ENCODE peak calls at places on chromosome 3, in seven cellular contexts. One of them, this sample, is unnamed.

GRCh38 chr3:188270423-188270972 is 116.5 kb downstream of the LPP start:
- DNase-seq in osteoblast: peak
- DNase-seq in pancreas: no peak
- DNase-seq in upper lobe of left lung: no peak
- DNase-seq in ascending aorta: no peak
- DNase-seq in spleen: no peak
- DNase-seq in GM06990: no peak
- DNase-seq in this sample: no peak

GRCh38 chr3:149576071-149576564 is 81.7 kb downstream of the WWTR1 start:
- DNase-seq in osteoblast: peak
- DNase-seq in pancreas: no peak
- DNase-seq in upper lobe of left lung: no peak
- DNase-seq in ascending aorta: no peak
- DNase-seq in spleen: no peak
- DNase-seq in GM06990: no peak
- DNase-seq in this sample: no peak

GRCh38 chr3:9862391-9863235 is 17.4 kb downstream of the CIDEC start:
- DNase-seq in osteoblast: peak
- DNase-seq in pancreas: peak
- DNase-seq in upper lobe of left lung: peak
- DNase-seq in ascending aorta: no peak
- DNase-seq in spleen: peak
- DNase-seq in GM06990: no peak
- DNase-seq in this sample: peak

GRCh38 chr3:133938770-133939495 is 43.3 kb upstream of the RAB6B start:
- DNase-seq in osteoblast: peak
- DNase-seq in pancreas: no peak
- DNase-seq in upper lobe of left lung: no peak
- DNase-seq in ascending aorta: no peak
- DNase-seq in spleen: peak
- DNase-seq in GM06990: no peak
- DNase-seq in this sample: no peak

GRCh38 chr3:193563429-193563828 is 8.7 kb upstream of the ATP13A4 start:
- DNase-seq in osteoblast: no peak
- DNase-seq in pancreas: peak
- DNase-seq in upper lobe of left lung: no peak
- DNase-seq in ascending aorta: no peak
- DNase-seq in spleen: no peak
- DNase-seq in GM06990: no peak
- DNase-seq in this sample: peak

GRCh38 chr3:187571701-187572100 is 98.5 kb downstream of the SST start:
- DNase-seq in osteoblast: no peak
- DNase-seq in pancreas: no peak
- DNase-seq in upper lobe of left lung: no peak
- DNase-seq in ascending aorta: no peak
- DNase-seq in spleen: no peak
- DNase-seq in GM06990: no peak
- DNase-seq in this sample: no peak

GRCh38 chr3:159069076-159069475 is 267.2 kb downstream of the MFSD1 start:
- DNase-seq in osteoblast: no peak
- DNase-seq in pancreas: no peak
- DNase-seq in upper lobe of left lung: no peak
- DNase-seq in ascending aorta: no peak
- DNase-seq in spleen: no peak
- DNase-seq in GM06990: no peak
- DNase-seq in this sample: no peak

GRCh38 chr3:42790714-42791229 is 13.5 kb downstream of the HIGD1A start:
- DNase-seq in osteoblast: no peak
- DNase-seq in pancreas: no peak
- DNase-seq in upper lobe of left lung: no peak
- DNase-seq in ascending aorta: no peak
- DNase-seq in spleen: no peak
- DNase-seq in GM06990: no peak
- DNase-seq in this sample: no peak

GRCh38 chr3:44455318-44455717 is 22.2 kb downstream of the ZNF445 start:
- DNase-seq in osteoblast: no peak
- DNase-seq in pancreas: no peak
- DNase-seq in upper lobe of left lung: no peak
- DNase-seq in ascending aorta: no peak
- DNase-seq in spleen: no peak
- DNase-seq in GM06990: no peak
- DNase-seq in this sample: no peak

GRCh38 chr3:171239757-171240503 is 213.4 kb upstream of the SLC2A2 start:
- DNase-seq in osteoblast: no peak
- DNase-seq in pancreas: no peak
- DNase-seq in upper lobe of left lung: no peak
- DNase-seq in ascending aorta: no peak
- DNase-seq in spleen: no peak
- DNase-seq in GM06990: no peak
- DNase-seq in this sample: no peak

GRCh38 chr3:104628185-104628789 is 738.4 kb upstream of the ALCAM start:
- DNase-seq in osteoblast: peak
- DNase-seq in pancreas: no peak
- DNase-seq in upper lobe of left lung: no peak
- DNase-seq in ascending aorta: no peak
- DNase-seq in spleen: no peak
- DNase-seq in GM06990: no peak
- DNase-seq in this sample: no peak

GRCh38 chr3:50487181-50487580 is 16.3 kb downstream of the CACNA2D2 start:
- DNase-seq in osteoblast: peak
- DNase-seq in pancreas: no peak
- DNase-seq in upper lobe of left lung: no peak
- DNase-seq in ascending aorta: no peak
- DNase-seq in spleen: no peak
- DNase-seq in GM06990: no peak
- DNase-seq in this sample: no peak

GRCh38 chr3:195696632-195697278 is 24.0 kb upstream of the MUC20 start:
- DNase-seq in osteoblast: peak
- DNase-seq in pancreas: no peak
- DNase-seq in upper lobe of left lung: peak
- DNase-seq in ascending aorta: no peak
- DNase-seq in spleen: no peak
- DNase-seq in GM06990: no peak
- DNase-seq in this sample: no peak

GRCh38 chr3:113088616-113089015 is 97.8 kb downstream of the GTPBP8 start:
- DNase-seq in osteoblast: no peak
- DNase-seq in pancreas: no peak
- DNase-seq in upper lobe of left lung: no peak
- DNase-seq in ascending aorta: no peak
- DNase-seq in spleen: no peak
- DNase-seq in GM06990: no peak
- DNase-seq in this sample: no peak

GRCh38 chr3:77947671-77948070 is 907.8 kb downstream of the ROBO2 start:
- DNase-seq in osteoblast: no peak
- DNase-seq in pancreas: no peak
- DNase-seq in upper lobe of left lung: no peak
- DNase-seq in ascending aorta: no peak
- DNase-seq in spleen: no peak
- DNase-seq in GM06990: no peak
- DNase-seq in this sample: no peak

GRCh38 chr3:50254577-50255250 is 14.2 kb upstream of the SEMA3B start:
- DNase-seq in osteoblast: peak
- DNase-seq in pancreas: no peak
- DNase-seq in upper lobe of left lung: no peak
- DNase-seq in ascending aorta: peak
- DNase-seq in spleen: peak
- DNase-seq in GM06990: no peak
- DNase-seq in this sample: peak

GRCh38 chr3:50418845-50419244 is 59.5 kb upstream of the TMEM115 start:
- DNase-seq in osteoblast: no peak
- DNase-seq in pancreas: no peak
- DNase-seq in upper lobe of left lung: no peak
- DNase-seq in ascending aorta: no peak
- DNase-seq in spleen: no peak
- DNase-seq in GM06990: no peak
- DNase-seq in this sample: no peak

GRCh38 chr3:31802981-31803380 is 178.1 kb downstream of the OSBPL10 start:
- DNase-seq in osteoblast: no peak
- DNase-seq in pancreas: no peak
- DNase-seq in upper lobe of left lung: no peak
- DNase-seq in ascending aorta: no peak
- DNase-seq in spleen: no peak
- DNase-seq in GM06990: peak
- DNase-seq in this sample: no peak

GRCh38 chr3:134880431-134880830 is 85.4 kb downstream of the EPHB1 start:
- DNase-seq in osteoblast: no peak
- DNase-seq in pancreas: no peak
- DNase-seq in upper lobe of left lung: no peak
- DNase-seq in ascending aorta: no peak
- DNase-seq in spleen: peak
- DNase-seq in GM06990: no peak
- DNase-seq in this sample: no peak

GRCh38 chr3:128573160-128573559 is 77.5 kb downstream of the RPN1 start:
- DNase-seq in osteoblast: no peak
- DNase-seq in pancreas: no peak
- DNase-seq in upper lobe of left lung: no peak
- DNase-seq in ascending aorta: no peak
- DNase-seq in spleen: no peak
- DNase-seq in GM06990: no peak
- DNase-seq in this sample: no peak

GRCh38 chr3:157122116-157122515 is 37.8 kb downstream of the CCNL1 start:
- DNase-seq in osteoblast: peak
- DNase-seq in pancreas: no peak
- DNase-seq in upper lobe of left lung: no peak
- DNase-seq in ascending aorta: no peak
- DNase-seq in spleen: no peak
- DNase-seq in GM06990: no peak
- DNase-seq in this sample: no peak

GRCh38 chr3:184058029-184058428 is 5.2 kb downstream of the HTR3C start:
- DNase-seq in osteoblast: no peak
- DNase-seq in pancreas: no peak
- DNase-seq in upper lobe of left lung: no peak
- DNase-seq in ascending aorta: no peak
- DNase-seq in spleen: no peak
- DNase-seq in GM06990: no peak
- DNase-seq in this sample: no peak

GRCh38 chr3:161217496-161217895 is 3.6 kb upstream of the NMD3 start:
- DNase-seq in osteoblast: peak
- DNase-seq in pancreas: no peak
- DNase-seq in upper lobe of left lung: no peak
- DNase-seq in ascending aorta: no peak
- DNase-seq in spleen: no peak
- DNase-seq in GM06990: no peak
- DNase-seq in this sample: no peak

GRCh38 chr3:62562596-62562995 is 189.2 kb upstream of the FEZF2 start:
- DNase-seq in osteoblast: no peak
- DNase-seq in pancreas: no peak
- DNase-seq in upper lobe of left lung: no peak
- DNase-seq in ascending aorta: peak
- DNase-seq in spleen: no peak
- DNase-seq in GM06990: no peak
- DNase-seq in this sample: no peak

DNA sequence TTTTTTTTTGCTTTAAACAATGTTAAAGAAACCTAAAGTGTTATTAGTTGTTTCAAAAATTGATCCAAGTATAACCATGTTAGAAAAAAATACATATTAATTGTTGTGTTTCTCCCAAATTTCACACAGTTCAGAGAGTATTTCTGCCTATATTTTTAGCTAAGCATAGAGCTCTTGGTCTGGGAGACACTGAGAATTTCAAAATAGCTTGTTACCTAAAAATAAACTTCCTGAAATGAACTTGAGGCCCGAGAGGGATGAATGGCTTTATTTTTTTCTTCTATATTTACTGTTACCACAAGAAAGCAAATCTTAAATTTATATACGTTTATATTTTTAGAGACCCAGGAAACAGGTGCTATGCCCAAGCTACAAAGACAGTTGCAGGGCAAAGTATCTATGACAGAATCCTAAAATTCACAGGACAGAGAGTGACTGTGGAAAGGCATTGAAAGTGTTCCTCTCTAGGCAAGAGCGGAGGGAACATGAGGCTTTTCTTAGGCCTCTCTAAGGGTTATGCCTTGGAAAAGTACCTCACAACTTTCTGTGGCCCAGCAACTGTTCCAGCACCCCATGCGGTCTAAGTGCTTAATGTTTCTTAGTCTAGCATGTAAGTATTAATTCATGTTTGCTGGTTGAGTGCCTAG is 36.4 kb downstream of the TGFBR2 start:
- DNase-seq in osteoblast: no peak
- DNase-seq in pancreas: no peak
- DNase-seq in upper lobe of left lung: no peak
- DNase-seq in ascending aorta: no peak
- DNase-seq in spleen: no peak
- DNase-seq in GM06990: no peak
- DNase-seq in this sample: no peak
- H3K4me3 ChIP-seq in osteoblast: no peak
- H3K4me3 ChIP-seq in pancreas: no peak
- H3K4me3 ChIP-seq in upper lobe of left lung: no peak
- H3K4me3 ChIP-seq in ascending aorta: no peak
- H3K4me3 ChIP-seq in spleen: no peak
- H3K4me3 ChIP-seq in GM06990: no peak
- H3K4me3 ChIP-seq in this sample: no peak

DNA sequence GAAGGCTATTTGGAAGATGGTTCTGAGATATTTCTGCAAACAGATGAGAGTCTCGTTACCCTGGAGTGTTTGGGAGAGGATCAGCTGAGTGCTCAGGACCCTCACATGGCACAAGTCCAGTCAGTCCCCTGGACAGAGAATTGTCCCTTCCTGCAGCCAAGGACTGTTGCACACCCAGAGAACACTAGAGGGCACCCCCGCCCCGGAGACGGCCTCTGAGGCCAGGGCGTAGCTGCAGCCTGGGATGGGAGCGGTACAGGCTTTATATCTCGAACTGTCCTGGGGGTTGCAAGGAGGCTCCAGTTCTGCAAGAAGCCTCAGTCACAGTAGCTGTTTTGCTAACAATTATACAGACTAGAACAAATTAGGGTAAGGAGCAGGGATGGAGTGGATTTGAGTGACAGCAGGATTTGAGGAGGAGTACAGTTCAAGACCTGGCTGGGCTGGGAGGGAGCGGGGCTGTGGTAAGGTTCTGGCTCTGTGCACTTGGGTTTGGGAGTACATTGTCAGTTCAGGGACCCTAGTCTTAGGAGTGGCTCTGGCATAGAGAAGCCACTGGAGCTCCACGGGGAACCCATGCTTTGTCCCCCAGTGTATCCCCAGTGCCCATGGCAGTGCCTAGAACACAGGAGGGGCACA is 67.6 kb upstream of the HACD2 start:
- DNase-seq in osteoblast: peak
- DNase-seq in pancreas: peak
- DNase-seq in upper lobe of left lung: peak
- DNase-seq in ascending aorta: no peak
- DNase-seq in spleen: peak
- DNase-seq in GM06990: peak
- DNase-seq in this sample: peak
- TF ChIP-seq CTCF in osteoblast: peak
- TF ChIP-seq CTCF in pancreas: peak
- TF ChIP-seq CTCF in upper lobe of left lung: peak
- TF ChIP-seq CTCF in ascending aorta: peak
- TF ChIP-seq CTCF in spleen: peak
- TF ChIP-seq CTCF in GM06990: peak
- TF ChIP-seq CTCF in this sample: peak

GRCh38 chr3:13880811-13881156 is 913 bp upstream of the WNT7A start:
- DNase-seq in osteoblast: no peak
- DNase-seq in pancreas: no peak
- DNase-seq in upper lobe of left lung: peak
- DNase-seq in ascending aorta: no peak
- DNase-seq in spleen: no peak
- DNase-seq in GM06990: no peak
- DNase-seq in this sample: peak
- H3K4me3 ChIP-seq in osteoblast: no peak
- H3K4me3 ChIP-seq in pancreas: no peak
- H3K4me3 ChIP-seq in upper lobe of left lung: peak
- H3K4me3 ChIP-seq in ascending aorta: peak
- H3K4me3 ChIP-seq in spleen: peak
- H3K4me3 ChIP-seq in GM06990: no peak
- H3K4me3 ChIP-seq in this sample: peak

GRCh38 chr3:107627962-107628542 is 105.3 kb downstream of the BBX start:
- DNase-seq in osteoblast: no peak
- DNase-seq in pancreas: no peak
- DNase-seq in upper lobe of left lung: no peak
- DNase-seq in ascending aorta: no peak
- DNase-seq in spleen: no peak
- DNase-seq in GM06990: no peak
- DNase-seq in this sample: no peak
- TF ChIP-seq CTCF in osteoblast: peak
- TF ChIP-seq CTCF in pancreas: no peak
- TF ChIP-seq CTCF in upper lobe of left lung: no peak
- TF ChIP-seq CTCF in ascending aorta: no peak
- TF ChIP-seq CTCF in spleen: no peak
- TF ChIP-seq CTCF in GM06990: no peak
- TF ChIP-seq CTCF in this sample: no peak

This sample was measured in lower lobe of right lung.